ENCODE peak calls at places on chromosomes 13 and 19, in eight cellular contexts. One of them, this sample, is unnamed.

GRCh38 chr19:51716925-51717324 is 6.9 kb downstream of the HAS1 start:
- DNase-seq in uterus: no peak
- DNase-seq in stomach: no peak
- DNase-seq in transverse colon: no peak
- DNase-seq in IMR-90: no peak
- DNase-seq in K562: no peak
- DNase-seq in breast epithelium: no peak
- DNase-seq in adrenal gland: no peak
- DNase-seq in this sample: no peak

GRCh38 chr13:97295279-97296182 is 73.4 kb downstream of the MBNL2 start:
- DNase-seq in uterus: no peak
- DNase-seq in stomach: no peak
- DNase-seq in transverse colon: no peak
- DNase-seq in IMR-90: peak; percentile 92
- DNase-seq in K562: peak; percentile 14
- DNase-seq in breast epithelium: no peak
- DNase-seq in adrenal gland: no peak
- DNase-seq in this sample: no peak

GRCh38 chr13:31468114-31468902 is 268.5 kb downstream of the B3GLCT start:
- DNase-seq in uterus: no peak
- DNase-seq in stomach: no peak
- DNase-seq in transverse colon: no peak
- DNase-seq in IMR-90: no peak
- DNase-seq in K562: no peak
- DNase-seq in breast epithelium: no peak
- DNase-seq in adrenal gland: no peak
- DNase-seq in this sample: no peak

GRCh38 chr19:15320118-15320517 is 12.2 kb downstream of the BRD4 start:
- DNase-seq in uterus: no peak
- DNase-seq in stomach: no peak
- DNase-seq in transverse colon: no peak
- DNase-seq in IMR-90: peak; percentile 73
- DNase-seq in K562: no peak
- DNase-seq in breast epithelium: no peak
- DNase-seq in adrenal gland: no peak
- DNase-seq in this sample: no peak

GRCh38 chr19:10961073-10961762 is 388 bp downstream of the SMARCA4 start:
- DNase-seq in uterus: peak; percentile 36
- DNase-seq in stomach: peak; percentile 61
- DNase-seq in transverse colon: peak; percentile 30
- DNase-seq in IMR-90: no peak
- DNase-seq in K562: peak; percentile 87
- DNase-seq in breast epithelium: peak; percentile 25
- DNase-seq in adrenal gland: peak; percentile 66
- DNase-seq in this sample: peak; percentile 60

GRCh38 chr13:89883893-89884448 is 1463.5 kb upstream of the MIR17HG start:
- DNase-seq in uterus: no peak
- DNase-seq in stomach: no peak
- DNase-seq in transverse colon: no peak
- DNase-seq in IMR-90: no peak
- DNase-seq in K562: no peak
- DNase-seq in breast epithelium: no peak
- DNase-seq in adrenal gland: no peak
- DNase-seq in this sample: no peak

GRCh38 chr19:41741244-41741554 is 14.1 kb upstream of the CEACAM6 start:
- DNase-seq in uterus: no peak
- DNase-seq in stomach: no peak
- DNase-seq in transverse colon: no peak
- DNase-seq in IMR-90: no peak
- DNase-seq in K562: no peak
- DNase-seq in breast epithelium: no peak
- DNase-seq in adrenal gland: no peak
- DNase-seq in this sample: no peak

GRCh38 chr13:80131204-80131603 is 209.7 kb downstream of the SPRY2 start:
- DNase-seq in uterus: peak; percentile 37
- DNase-seq in stomach: peak; percentile 73
- DNase-seq in transverse colon: peak; percentile 81
- DNase-seq in IMR-90: peak; percentile 46
- DNase-seq in K562: no peak
- DNase-seq in breast epithelium: peak; percentile 33
- DNase-seq in adrenal gland: peak; percentile 81
- DNase-seq in this sample: peak; percentile 68

GRCh38 chr19:38693380-38694223 is 46.2 kb downstream of the ACTN4 start:
- DNase-seq in uterus: no peak
- DNase-seq in stomach: no peak
- DNase-seq in transverse colon: peak; percentile 51
- DNase-seq in IMR-90: peak; percentile 63
- DNase-seq in K562: no peak
- DNase-seq in breast epithelium: peak; percentile 73
- DNase-seq in adrenal gland: no peak
- DNase-seq in this sample: no peak

GRCh38 chr13:46386996-46387851 is at the start of gene RUBCNL:
- DNase-seq in uterus: no peak
- DNase-seq in stomach: no peak
- DNase-seq in transverse colon: peak; percentile 78
- DNase-seq in IMR-90: no peak
- DNase-seq in K562: peak; percentile 8
- DNase-seq in breast epithelium: no peak
- DNase-seq in adrenal gland: no peak
- DNase-seq in this sample: peak; percentile 86

GRCh38 chr13:65929436-65929835 is 1300.7 kb downstream of the PCDH9 start:
- DNase-seq in uterus: no peak
- DNase-seq in stomach: no peak
- DNase-seq in transverse colon: no peak
- DNase-seq in IMR-90: peak; percentile 86
- DNase-seq in K562: no peak
- DNase-seq in breast epithelium: no peak
- DNase-seq in adrenal gland: no peak
- DNase-seq in this sample: no peak

GRCh38 chr19:41922220-41922576 is 6.1 kb downstream of the ERFL start:
- DNase-seq in uterus: no peak
- DNase-seq in stomach: no peak
- DNase-seq in transverse colon: no peak
- DNase-seq in IMR-90: no peak
- DNase-seq in K562: no peak
- DNase-seq in breast epithelium: no peak
- DNase-seq in adrenal gland: no peak
- DNase-seq in this sample: no peak

GRCh38 chr13:21826214-21827015 is 155.5 kb downstream of the FGF9 start:
- DNase-seq in uterus: no peak
- DNase-seq in stomach: no peak
- DNase-seq in transverse colon: no peak
- DNase-seq in IMR-90: no peak
- DNase-seq in K562: no peak
- DNase-seq in breast epithelium: no peak
- DNase-seq in adrenal gland: no peak
- DNase-seq in this sample: no peak

GRCh38 chr19:13425151-13425550 is 81.1 kb downstream of the CACNA1A start:
- DNase-seq in uterus: no peak
- DNase-seq in stomach: no peak
- DNase-seq in transverse colon: no peak
- DNase-seq in IMR-90: no peak
- DNase-seq in K562: no peak
- DNase-seq in breast epithelium: no peak
- DNase-seq in adrenal gland: no peak
- DNase-seq in this sample: no peak

GRCh38 chr13:46728777-46729176 is 68.2 kb downstream of the ESD start:
- DNase-seq in uterus: no peak
- DNase-seq in stomach: no peak
- DNase-seq in transverse colon: no peak
- DNase-seq in IMR-90: no peak
- DNase-seq in K562: peak; percentile 19
- DNase-seq in breast epithelium: no peak
- DNase-seq in adrenal gland: no peak
- DNase-seq in this sample: no peak

GRCh38 chr13:91355826-91356710 is 8.6 kb downstream of the MIR17HG start:
- DNase-seq in uterus: no peak
- DNase-seq in stomach: no peak
- DNase-seq in transverse colon: no peak
- DNase-seq in IMR-90: no peak
- DNase-seq in K562: peak; percentile 52
- DNase-seq in breast epithelium: no peak
- DNase-seq in adrenal gland: no peak
- DNase-seq in this sample: no peak

GRCh38 chr19:6223461-6224307 is 56.1 kb downstream of the MLLT1 start:
- DNase-seq in uterus: no peak
- DNase-seq in stomach: peak; percentile 88
- DNase-seq in transverse colon: no peak
- DNase-seq in IMR-90: no peak
- DNase-seq in K562: no peak
- DNase-seq in breast epithelium: no peak
- DNase-seq in adrenal gland: no peak
- DNase-seq in this sample: no peak

GRCh38 chr13:109816112-109816978 is 30.0 kb upstream of the IRS2 start:
- DNase-seq in uterus: no peak
- DNase-seq in stomach: no peak
- DNase-seq in transverse colon: no peak
- DNase-seq in IMR-90: no peak
- DNase-seq in K562: no peak
- DNase-seq in breast epithelium: no peak
- DNase-seq in adrenal gland: no peak
- DNase-seq in this sample: no peak

GRCh38 chr13:27607125-27607524 is 13.2 kb downstream of the LNX2 start:
- DNase-seq in uterus: no peak
- DNase-seq in stomach: no peak
- DNase-seq in transverse colon: peak; percentile 23
- DNase-seq in IMR-90: peak; percentile 90
- DNase-seq in K562: no peak
- DNase-seq in breast epithelium: no peak
- DNase-seq in adrenal gland: peak; percentile 69
- DNase-seq in this sample: no peak

GRCh38 chr13:39397221-39397620 is 205.8 kb downstream of the LHFPL6 start:
- DNase-seq in uterus: no peak
- DNase-seq in stomach: no peak
- DNase-seq in transverse colon: no peak
- DNase-seq in IMR-90: no peak
- DNase-seq in K562: no peak
- DNase-seq in breast epithelium: no peak
- DNase-seq in adrenal gland: no peak
- DNase-seq in this sample: no peak
- H3K4me1 ChIP-seq in uterus: no peaks in the 10 kb centered on the region
- H3K4me1 ChIP-seq in stomach: peaks cover 9% of the 10 kb centered on the region
- H3K4me1 ChIP-seq in transverse colon: no peaks in the 10 kb centered on the region
- H3K4me1 ChIP-seq in IMR-90: no peaks in the 10 kb centered on the region
- H3K4me1 ChIP-seq in K562: no peaks in the 10 kb centered on the region
- H3K4me1 ChIP-seq in breast epithelium: no peaks in the 10 kb centered on the region
- H3K4me1 ChIP-seq in adrenal gland: no peaks in the 10 kb centered on the region
- H3K4me1 ChIP-seq in this sample: no peaks in the 10 kb centered on the region

GRCh38 chr19:47111682-47112165 is 1.9 kb downstream of the ZC3H4 start:
- DNase-seq in uterus: no peak
- DNase-seq in stomach: no peak
- DNase-seq in transverse colon: no peak
- DNase-seq in IMR-90: no peak
- DNase-seq in K562: no peak
- DNase-seq in breast epithelium: no peak
- DNase-seq in adrenal gland: no peak
- DNase-seq in this sample: no peak

GRCh38 chr19:47112166-47112663 is 1.4 kb downstream of the ZC3H4 start:
- DNase-seq in uterus: peak; percentile 89
- DNase-seq in stomach: peak; percentile 83
- DNase-seq in transverse colon: peak; percentile 90
- DNase-seq in IMR-90: peak; percentile 85
- DNase-seq in K562: peak; percentile 84
- DNase-seq in breast epithelium: peak; percentile 78
- DNase-seq in adrenal gland: peak; percentile 94
- DNase-seq in this sample: peak; percentile 89

GRCh38 chr19:47109541-47110375 is 3.8 kb downstream of the ZC3H4 start:
- DNase-seq in uterus: peak; percentile 43
- DNase-seq in stomach: no peak
- DNase-seq in transverse colon: peak; percentile 56
- DNase-seq in IMR-90: peak; percentile 49
- DNase-seq in K562: peak; percentile 19
- DNase-seq in breast epithelium: no peak
- DNase-seq in adrenal gland: no peak
- DNase-seq in this sample: peak; percentile 52

GRCh38 chr19:47110521-47111080 is 3.0 kb downstream of the ZC3H4 start:
- DNase-seq in uterus: no peak
- DNase-seq in stomach: no peak
- DNase-seq in transverse colon: no peak
- DNase-seq in IMR-90: no peak
- DNase-seq in K562: peak; percentile 14
- DNase-seq in breast epithelium: no peak
- DNase-seq in adrenal gland: no peak
- DNase-seq in this sample: peak; percentile 52

GRCh38 chr19:47111081-47111589 is 2.4 kb downstream of the ZC3H4 start:
- DNase-seq in uterus: peak; percentile 30
- DNase-seq in stomach: peak; percentile 34
- DNase-seq in transverse colon: peak; percentile 41
- DNase-seq in IMR-90: no peak
- DNase-seq in K562: peak; percentile 51
- DNase-seq in breast epithelium: no peak
- DNase-seq in adrenal gland: no peak
- DNase-seq in this sample: peak; percentile 69
- TF ChIP-seq POLR2A in uterus: no peak
- TF ChIP-seq POLR2A in stomach: no peak
- TF ChIP-seq POLR2A in transverse colon: no peak
- TF ChIP-seq POLR2A in IMR-90: no peak
- TF ChIP-seq POLR2A in K562: peak; percentile 63
- TF ChIP-seq POLR2A in breast epithelium: no peak
- TF ChIP-seq POLR2A in adrenal gland: no peak
- TF ChIP-seq POLR2A in this sample: no peak

GRCh38 chr13:103663996-103664395 is 597.8 kb upstream of the SLC10A2 start:
- DNase-seq in uterus: no peak
- DNase-seq in stomach: no peak
- DNase-seq in transverse colon: no peak
- DNase-seq in IMR-90: no peak
- DNase-seq in K562: no peak
- DNase-seq in breast epithelium: peak; percentile 37
- DNase-seq in adrenal gland: no peak
- DNase-seq in this sample: no peak
- H3K4me1 ChIP-seq in uterus: no peaks in the 10 kb centered on the region
- H3K4me1 ChIP-seq in stomach: no peaks in the 10 kb centered on the region
- H3K4me1 ChIP-seq in transverse colon: no peaks in the 10 kb centered on the region
- H3K4me1 ChIP-seq in IMR-90: no peaks in the 10 kb centered on the region
- H3K4me1 ChIP-seq in K562: no peaks in the 10 kb centered on the region
- H3K4me1 ChIP-seq in breast epithelium: no peaks in the 10 kb centered on the region
- H3K4me1 ChIP-seq in adrenal gland: no peaks in the 10 kb centered on the region
- H3K4me1 ChIP-seq in this sample: no peaks in the 10 kb centered on the region

GRCh38 chr19:4431808-4432674 is 25.6 kb downstream of the UBXN6 start:
- DNase-seq in uterus: no peak
- DNase-seq in stomach: no peak
- DNase-seq in transverse colon: no peak
- DNase-seq in IMR-90: no peak
- DNase-seq in K562: no peak
- DNase-seq in breast epithelium: no peak
- DNase-seq in adrenal gland: no peak
- DNase-seq in this sample: peak; percentile 62
- TF ChIP-seq POLR2A in uterus: no peak
- TF ChIP-seq POLR2A in stomach: no peak
- TF ChIP-seq POLR2A in transverse colon: no peak
- TF ChIP-seq POLR2A in IMR-90: no peak
- TF ChIP-seq POLR2A in K562: no peak
- TF ChIP-seq POLR2A in breast epithelium: no peak
- TF ChIP-seq POLR2A in adrenal gland: no peak
- TF ChIP-seq POLR2A in this sample: no peak